ENCODE peak calls at places on chromosomes 7 and 10, in five cellular contexts. Q is body of pancreas, Y is heart left ventricle, Z is AG10803, R is H1. A is an unnamed sample.

GRCh38 chr10:102612964-102613275 is 31.4 kb upstream of the TRIM8 start:
- DNase-seq in Y (no peak), Z (no peak), R (no peak), Q (no peak), A (no peak)

GRCh38 chr7:97024209-97025129 is at the start of gene DLX5:
- DNase-seq in Z (peak; percentile 52), Q (no peak), R (peak; percentile 87), Y (no peak), A (no peak)

GRCh38 chr7:112523871-112524270 is 43.1 kb downstream of the LSMEM1 start:
- DNase-seq in Q (no peak), Z (no peak), R (no peak), Y (no peak), A (no peak)

GRCh38 chr7:50391386-50391785 is 58.8 kb downstream of the FIGNL1 start:
- DNase-seq in Y (no peak), Q (no peak), R (no peak), Z (no peak), A (no peak)

GRCh38 chr10:4804505-4804904 is 21.5 kb upstream of the AKR1E2 start:
- DNase-seq in Z (peak; percentile 78), R (no peak), Q (no peak), Y (no peak), A (peak; percentile 24)

GRCh38 chr7:150826061-150826849 is 25.7 kb downstream of the TMEM176A start:
- DNase-seq in R (no peak), Y (peak; percentile 86), Z (no peak), Q (no peak), A (no peak)

GRCh38 chr7:17027143-17027802 is 145.5 kb upstream of the AGR3 start:
- DNase-seq in Z (peak; percentile 87), Q (no peak), R (no peak), Y (no peak), A (peak; percentile 58)

GRCh38 chr10:78976825-78977760 is 91.7 kb upstream of the ZMIZ1 start:
- DNase-seq in Z (no peak), R (no peak), Y (peak; percentile 23), Q (no peak), A (no peak)

GRCh38 chr10:15169555-15170407 is 1.3 kb upstream of the NMT2 start:
- DNase-seq in Z (peak; percentile 14), R (no peak), Q (no peak), Y (no peak), A (peak; percentile 24)

GRCh38 chr7:22001345-22002004 is 55.8 kb upstream of the CDCA7L start:
- DNase-seq in Z (peak; percentile 81), Y (no peak), Q (no peak), R (no peak), A (peak; percentile 87)

GRCh38 chr10:35711615-35712411 is 69.7 kb upstream of the FZD8 start:
- DNase-seq in R (no peak), Y (no peak), Z (no peak), Q (no peak), A (no peak)

GRCh38 chr7:81604808-81605174 is 165.1 kb downstream of the HGF start:
- DNase-seq in Z (no peak), Y (no peak), R (no peak), Q (no peak), A (no peak)

GRCh38 chr7:3888096-3888495 is 587.0 kb downstream of the SDK1 start:
- DNase-seq in Y (no peak), Q (no peak), Z (no peak), R (no peak), A (peak; percentile 5)

GRCh38 chr10:108544500-108545120 is 1378.7 kb downstream of the XPNPEP1 start:
- DNase-seq in R (peak; percentile 83), Y (peak; percentile 40), Z (peak; percentile 61), Q (peak; percentile 73), A (peak; percentile 78)

GRCh38 chr7:134419085-134419484 is 39.8 kb downstream of the AKR1B1 start:
- DNase-seq in Z (no peak), Q (no peak), R (no peak), Y (no peak), A (no peak)

GRCh38 chr10:49518982-49519578 is 19.8 kb downstream of the ERCC6 start:
- DNase-seq in Y (no peak), Q (peak; percentile 46), Z (peak; percentile 60), R (peak; percentile 56), A (peak; percentile 77)

GRCh38 chr10:124349993-124350280 is 68.8 kb downstream of the OAT start:
- DNase-seq in Y (no peak), Z (no peak), R (no peak), Q (no peak), A (no peak)

GRCh38 chr7:90720970-90721768 is 125.0 kb downstream of the CDK14 start:
- DNase-seq in Q (peak; percentile 96), Z (peak; percentile 91), Y (no peak), R (no peak), A (peak; percentile 97)

GRCh38 chr10:33665512-33665911 is 331.0 kb upstream of the NRP1 start:
- DNase-seq in Y (no peak), Z (peak; percentile 42), Q (no peak), R (no peak), A (peak; percentile 77)

GRCh38 chr7:128322040-128322643 is 21.6 kb downstream of the RBM28 start:
- DNase-seq in Q (peak; percentile 18), R (no peak), Z (peak; percentile 77), Y (no peak), A (peak; percentile 74)

GRCh38 chr10:130443236-130443635 is 307.0 kb downstream of the GLRX3 start:
- DNase-seq in Z (no peak), R (no peak), Y (no peak), Q (no peak), A (no peak)

GRCh38 chr7:35467456-35467978 is 213.6 kb upstream of the TBX20 start:
- DNase-seq in Q (no peak), Y (no peak), Z (no peak), R (no peak), A (no peak)

GRCh38 chr10:49179699-49180511 is 8.3 kb downstream of the TMEM273 start:
- DNase-seq in Z (no peak), R (no peak), Q (no peak), Y (no peak), A (no peak)

GRCh38 chr10:71812016-71812912 is 38.8 kb downstream of the PSAP start:
- DNase-seq in Z (peak; percentile 43), Q (peak; percentile 62), R (peak; percentile 87), Y (peak; percentile 68), A (peak; percentile 56)

GRCh38 chr7:6158424-6159096 is 113.9 kb downstream of the CYTH3 start:
- DNase-seq in R (no peak), Z (no peak), Q (no peak), Y (no peak), A (no peak)

GRCh38 chr10:29926649-29927048 is 132.7 kb downstream of the JCAD start:
- DNase-seq in Q (no peak), R (no peak), Z (peak; percentile 70), Y (no peak), A (peak; percentile 93)

GRCh38 chr7:80659120-80660055 is 20.9 kb downstream of the CD36 start:
- DNase-seq in Z (peak; percentile 34), Y (no peak), R (no peak), Q (no peak), A (peak; percentile 75)

GRCh38 chr7:28272461-28272877 is 91.9 kb upstream of the JAZF1 start:
- DNase-seq in R (no peak), Z (peak; percentile 65), Q (peak; percentile 28), Y (peak; percentile 41), A (peak; percentile 79)
- TF ChIP-seq CTCF in R (peak; percentile 70), Z (peak; percentile 89), Q (peak; percentile 47), Y (peak; percentile 57), A (peak; percentile 91)

GRCh38 chr10:133336131-133337078 is at the start of gene CALY:
- DNase-seq in Y (no peak), Z (no peak), R (peak; percentile 77), Q (peak; percentile 52), A (no peak)
- H3K4me3 ChIP-seq in Y (peak within 1 kb of the TSS; percentile 44), Z (no peak within 1 kb of the TSS), R (no peak within 1 kb of the TSS), Q (no peak within 1 kb of the TSS), A (no peak within 1 kb of the TSS)

GRCh38 chr7:102069913-102070629 is 216.6 kb upstream of the SH2B2 start:
- DNase-seq in Z (no peak), Q (no peak), R (no peak), Y (no peak), A (no peak)
- TF ChIP-seq CTCF in Z (no peak), Q (no peak), R (peak; percentile 47), Y (no peak), A (no peak)

GRCh38 chr7:146115665-146116451 is 743 bp upstream of the CNTNAP2 start:
- DNase-seq in Y (peak; percentile 54), Q (peak; percentile 35), R (peak; percentile 97), Z (peak; percentile 4), A (peak; percentile 67)

GRCh38 chr7:146116452-146117219 is at the start of gene CNTNAP2:
- DNase-seq in Q (no peak), R (peak; percentile 72), Z (peak; percentile 2), Y (no peak), A (peak; percentile 85)

GRCh38 chr7:146112755-146113154 is 3.8 kb upstream of the CNTNAP2 start:
- DNase-seq in Q (no peak), Y (no peak), Z (no peak), R (no peak), A (no peak)
- H3K4me3 ChIP-seq in Q (no peak overlapping the region), Y (no peak overlapping the region), Z (no peak overlapping the region), R (no peak overlapping the region), A (no peak overlapping the region)

GRCh38 chr10:19411119-19411518 is 362.5 kb downstream of the MALRD1 start:
- DNase-seq in R (no peak), Y (no peak), Q (no peak), Z (no peak), A (peak; percentile 12)
- TF ChIP-seq CTCF in R (no peak), Y (no peak), Q (no peak), Z (no peak), A (peak; percentile 34)